ENCODE peak calls at places on chromosomes 4 and X, in four cellular contexts. G is K562, Z is SK-N-SH, C is HepG2. H is an unnamed sample.

GRCh38 chrX:150408561-150408960 is 45.4 kb downstream of the MAMLD1 start:
- DNase-seq in Z (no peak), C (no peak), G (no peak), H (no peak)

GRCh38 chr4:121061215-121061614 is 11.1 kb downstream of the NDNF start:
- DNase-seq in G (no peak), Z (no peak), C (no peak), H (no peak)

GRCh38 chr4:128663325-128663724 is 146.2 kb upstream of the JADE1 start:
- DNase-seq in C (no peak), G (no peak), Z (no peak), H (no peak)

GRCh38 chr4:145231906-145232700 is 51.7 kb upstream of the OTUD4 start:
- DNase-seq in Z (no peak), G (no peak), C (no peak), H (no peak)

GRCh38 chr4:48334900-48335384 is 6.4 kb upstream of the SLAIN2 start:
- DNase-seq in Z (no peak), G (peak; percentile 61), C (no peak), H (no peak)

GRCh38 chr4:73704314-73705055 is 35.9 kb upstream of the CXCL8 start:
- DNase-seq in C (peak; percentile 48), G (peak; percentile 88), Z (no peak), H (no peak)

GRCh38 chrX:31704938-31705337 is 633.1 kb upstream of the FTHL17 start:
- DNase-seq in C (no peak), Z (no peak), G (no peak), H (no peak)

GRCh38 chr4:5967783-5968182 is 50.4 kb downstream of the C4orf50 start:
- DNase-seq in Z (no peak), G (no peak), C (no peak), H (no peak)

GRCh38 chr4:151110236-151110635 is 10.8 kb downstream of the RPS3A start:
- DNase-seq in Z (no peak), C (no peak), G (no peak), H (no peak)
- TF ChIP-seq POLR2AphosphoS5 in Z (no peak), C (no peak), G (no peak), H (no peak)

GRCh38 chr4:76012388-76012801 is 5.1 kb upstream of the CXCL9 start:
- DNase-seq in G (no peak), C (no peak), Z (no peak), H (no peak)
- TF ChIP-seq TAF1 in G (no peak), C (no peak), Z (no peak), H (no peak)

DNA sequence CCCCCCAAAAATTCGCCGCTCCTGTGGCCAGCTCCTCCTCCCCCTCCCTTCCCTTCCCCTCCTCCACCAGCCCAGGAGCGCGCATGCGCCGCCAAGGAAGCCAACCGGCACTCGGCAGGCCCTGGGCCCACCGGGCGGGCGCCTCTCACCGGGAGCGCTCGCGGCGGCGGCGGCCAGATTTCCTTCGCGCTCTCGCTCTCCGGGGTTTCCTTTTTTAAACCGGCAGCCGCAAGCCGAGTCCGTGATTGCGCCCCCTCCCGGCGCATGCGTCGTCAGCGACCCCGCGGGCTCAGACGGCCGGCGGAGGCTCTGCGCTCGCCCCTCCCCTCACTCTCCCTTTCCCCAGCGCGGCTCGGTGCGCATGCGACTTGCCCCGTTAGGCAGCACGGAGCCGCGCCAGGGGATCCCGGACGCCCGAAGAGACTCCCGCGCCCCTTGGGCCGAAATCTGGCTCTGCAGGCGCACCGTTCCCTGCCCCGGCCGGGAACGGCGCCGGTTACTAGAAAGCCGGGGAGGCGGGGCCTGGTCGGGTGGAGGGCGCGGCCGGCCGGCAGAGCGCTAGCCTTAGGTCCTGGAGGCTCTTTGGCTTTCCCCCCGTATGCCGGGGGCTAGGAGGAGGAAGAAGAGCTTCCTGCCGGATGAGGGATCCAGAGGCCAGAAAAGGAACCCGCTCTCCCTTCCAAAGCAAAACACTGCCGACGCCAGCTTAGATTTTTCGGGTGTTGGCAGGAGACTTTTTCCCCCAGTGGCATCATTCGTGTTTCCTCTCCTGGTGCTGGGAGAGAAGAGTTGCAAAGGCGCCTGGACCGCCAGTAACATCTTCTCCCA is at the start of gene CLOCK:
- DNase-seq in C (peak; percentile 74), G (peak; percentile 91), Z (peak; percentile 93), H (peak; percentile 74)
- TF ChIP-seq POLR2AphosphoS5 in C (peak; percentile 52), G (peak; percentile 21), Z (peak; percentile 48), H (no peak)

GRCh38 chrX:10677490-10677889 is 57.1 kb upstream of the MID1 start:
- DNase-seq in G (no peak), C (no peak), Z (no peak), H (no peak)
- TF ChIP-seq TAF1 in G (no peak), C (no peak), Z (no peak), H (no peak)

DNA sequence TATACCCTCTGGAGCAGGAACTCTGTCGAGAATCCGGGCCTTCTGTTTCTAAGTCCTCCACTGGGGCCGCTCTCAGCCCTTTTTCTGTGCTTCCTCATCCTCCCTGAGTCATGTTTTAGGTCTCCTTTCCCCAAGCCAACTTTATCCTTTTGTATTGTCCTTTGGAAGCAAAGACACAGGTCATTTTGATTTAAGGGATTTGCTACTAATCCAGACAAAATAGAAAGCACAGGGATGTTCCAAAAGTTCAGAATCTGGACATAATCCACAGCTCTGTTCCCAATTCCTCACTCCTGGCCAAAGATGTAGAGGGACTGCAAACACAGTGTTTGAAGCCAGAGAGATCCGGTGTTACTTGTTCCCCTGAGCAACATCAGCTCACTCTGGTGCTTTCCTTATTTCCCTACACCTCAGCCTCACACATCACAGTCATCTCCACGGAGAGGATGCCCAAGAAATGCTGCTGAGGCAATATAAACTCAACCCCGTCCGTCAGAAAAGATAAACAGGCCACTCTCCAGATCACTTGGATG is 130.9 kb upstream of the KLF3 start:
- DNase-seq in G (peak; percentile 17), Z (no peak), C (no peak), H (no peak)
- TF ChIP-seq POLR2AphosphoS5 in G (no peak), Z (no peak), C (no peak), H (no peak)

GRCh38 chrX:18227458-18227857 is 6.8 kb upstream of the BEND2 start:
- DNase-seq in G (no peak), Z (no peak), C (no peak), H (no peak)

DNA sequence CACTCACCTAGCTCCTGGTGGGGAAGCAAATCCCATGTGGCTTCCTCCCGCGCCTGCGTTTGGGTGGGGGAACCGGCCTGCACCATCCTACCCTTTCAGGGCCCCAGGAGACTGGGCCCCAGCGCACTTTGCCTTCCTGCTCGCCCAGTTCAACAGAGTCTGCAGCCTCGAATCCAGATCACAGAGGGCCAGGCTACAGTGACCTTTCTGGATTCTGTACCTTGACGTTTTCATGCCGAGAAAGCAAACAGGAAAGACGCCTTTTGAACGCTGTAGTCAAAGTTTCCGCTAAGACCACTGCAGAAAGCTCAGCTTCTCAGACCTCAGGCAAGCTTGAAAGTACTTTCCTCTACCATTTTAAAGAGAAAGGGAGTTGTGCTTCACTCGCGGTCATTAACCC is 7.4 kb upstream of the BEND2 start:
- DNase-seq in C (no peak), G (no peak), Z (no peak), H (no peak)
- TF ChIP-seq TAF1 in C (no peak), G (no peak), Z (no peak), H (no peak)

DNA sequence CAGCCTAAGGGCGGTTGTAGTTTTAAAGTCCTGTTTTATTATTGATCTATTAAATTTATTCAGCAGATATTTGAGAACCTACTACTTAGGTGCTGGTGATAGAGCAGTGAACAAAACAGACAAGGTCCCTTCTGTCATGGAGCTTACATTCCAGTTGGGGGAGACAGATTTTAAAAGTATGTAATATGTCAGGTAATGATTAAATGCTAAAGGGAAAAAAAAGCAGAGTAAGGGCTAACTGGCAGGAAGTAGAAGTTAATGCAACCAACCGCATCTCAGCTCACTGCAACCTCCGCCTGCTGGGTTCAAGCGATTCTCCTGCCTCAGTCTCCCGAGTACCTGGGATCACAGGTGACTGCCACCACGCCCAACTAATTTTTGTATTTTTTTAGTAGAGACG is 7.8 kb upstream of the MCUB start:
- DNase-seq in C (no peak), Z (no peak), G (no peak), H (no peak)
- TF ChIP-seq POLR2AphosphoS5 in C (no peak), Z (no peak), G (no peak), H (no peak)

H was measured in GM12891.